ENCODE peak calls at places on chromosome 3, in seven cellular contexts. F, K, X, D, L, Z and A are unnamed samples.

GRCh38 chr3:157534725-157535161 is 31.5 kb upstream of the VEPH1 start:
- DNase-seq in L (no peak), F (no peak), D (no peak), K (no peak), Z (no peak), X (no peak), A (no peak)

GRCh38 chr3:46974421-46975227 is 1.9 kb downstream of the CCDC12 start:
- DNase-seq in F (no peak), L (no peak), Z (no peak), D (no peak), X (no peak), K (no peak), A (no peak)

GRCh38 chr3:159238646-159239045 is 436.8 kb downstream of the MFSD1 start:
- DNase-seq in X (no peak), L (no peak), Z (no peak), F (no peak), D (no peak), K (no peak), A (peak; percentile 32)

GRCh38 chr3:174441588-174442316 is 417.4 kb upstream of the NAALADL2 start:
- DNase-seq in Z (no peak), K (peak; percentile 41), L (peak; percentile 45), X (no peak), F (no peak), D (no peak), A (peak; percentile 27)

GRCh38 chr3:192080336-192080735 is 619.4 kb downstream of the PYDC2 start:
- DNase-seq in L (no peak), K (no peak), Z (no peak), X (no peak), D (no peak), F (no peak), A (no peak)

GRCh38 chr3:64648927-64649906 is 38.6 kb downstream of the ADAMTS9 start:
- DNase-seq in Z (no peak), K (no peak), X (no peak), L (no peak), D (no peak), F (no peak), A (no peak)

GRCh38 chr3:10263549-10264363 is 15.5 kb downstream of the TATDN2 start:
- DNase-seq in F (peak; percentile 35), D (no peak), L (peak; percentile 62), Z (peak; percentile 68), K (peak; percentile 77), X (no peak), A (peak; percentile 43)

GRCh38 chr3:32383136-32383711 is 8.4 kb upstream of the CMTM7 start:
- DNase-seq in F (no peak), X (no peak), L (peak; percentile 55), K (no peak), Z (no peak), D (no peak), A (no peak)

GRCh38 chr3:138464490-138464860 is 30.1 kb downstream of the ESYT3 start:
- DNase-seq in L (no peak), Z (no peak), D (no peak), X (no peak), F (no peak), K (no peak), A (no peak)

GRCh38 chr3:38730281-38730680 is 80.8 kb upstream of the SCN5A start:
- DNase-seq in Z (no peak), D (no peak), K (no peak), L (peak; percentile 60), F (no peak), X (no peak), A (peak; percentile 43)

GRCh38 chr3:70308760-70309159 is 3.7 kb downstream of the MDFIC2 start:
- DNase-seq in D (no peak), L (peak; percentile 12), F (no peak), K (no peak), Z (peak; percentile 15), X (peak; percentile 35), A (peak; percentile 17)

GRCh38 chr3:194640829-194641228 is 7.6 kb upstream of the TMEM44 start:
- DNase-seq in D (no peak), X (no peak), K (no peak), F (no peak), L (peak; percentile 59), Z (peak; percentile 37), A (peak; percentile 24)

GRCh38 chr3:183085634-183086390 is 13.5 kb downstream of the MCCC1 start:
- DNase-seq in K (no peak), D (no peak), F (no peak), Z (peak; percentile 31), X (no peak), L (peak; percentile 20), A (peak; percentile 69)

GRCh38 chr3:141441381-141442365 is 45.2 kb upstream of the RASA2 start:
- DNase-seq in Z (peak; percentile 55), L (peak; percentile 79), F (peak; percentile 48), D (no peak), X (peak; percentile 30), K (peak; percentile 83), A (peak; percentile 91)

GRCh38 chr3:128312271-128312670 is 154.4 kb downstream of the DNAJB8 start:
- DNase-seq in K (no peak), X (no peak), L (no peak), Z (no peak), D (no peak), F (no peak), A (no peak)

GRCh38 chr3:71102111-71103039 is 481.2 kb downstream of the FOXP1 start:
- DNase-seq in L (peak; percentile 85), K (peak; percentile 85), F (peak; percentile 84), Z (no peak), D (no peak), X (no peak), A (peak; percentile 99)

GRCh38 chr3:168307893-168308292 is 212.2 kb upstream of the GOLIM4 start:
- DNase-seq in X (no peak), L (no peak), K (no peak), F (no peak), Z (no peak), D (no peak), A (no peak)

GRCh38 chr3:124351430-124352142 is 359.7 kb upstream of the ROPN1 start:
- DNase-seq in L (peak; percentile 81), K (peak; percentile 88), X (peak; percentile 71), F (peak; percentile 67), Z (peak; percentile 43), D (peak; percentile 21), A (peak; percentile 80)

GRCh38 chr3:5010706-5011554 is 31.7 kb downstream of the BHLHE40 start:
- DNase-seq in D (no peak), X (no peak), Z (no peak), K (peak; percentile 35), L (no peak), F (no peak), A (no peak)

GRCh38 chr3:171132873-171133272 is 106.4 kb upstream of the SLC2A2 start:
- DNase-seq in F (peak; percentile 5), D (no peak), K (peak; percentile 72), Z (no peak), X (no peak), L (peak; percentile 31), A (peak; percentile 65)

GRCh38 chr3:122784436-122784835 is 9.2 kb downstream of the HSPBAP1 start:
- DNase-seq in K (peak; percentile 25), D (no peak), F (no peak), L (peak; percentile 63), Z (no peak), X (no peak), A (peak; percentile 72)

GRCh38 chr3:179933079-179933478 is 103.7 kb downstream of the PEX5L start:
- DNase-seq in D (no peak), K (no peak), F (no peak), X (no peak), L (no peak), Z (no peak), A (no peak)

GRCh38 chr3:138326866-138327595 is 2.6 kb downstream of the NME9 start:
- DNase-seq in X (no peak), Z (no peak), L (no peak), F (no peak), D (no peak), K (no peak), A (no peak)

GRCh38 chr3:124360140-124360539 is 368.2 kb upstream of the ROPN1 start:
- DNase-seq in D (no peak), F (no peak), X (no peak), L (no peak), K (no peak), Z (no peak), A (peak; percentile 22)

GRCh38 chr3:164478323-164478722 is 600.0 kb downstream of the SI start:
- DNase-seq in X (no peak), L (no peak), F (no peak), Z (no peak), K (no peak), D (no peak), A (no peak)

GRCh38 chr3:16112910-16113504 is 61.5 kb upstream of the GALNT15 start:
- DNase-seq in L (peak; percentile 66), X (no peak), Z (no peak), D (no peak), F (peak; percentile 28), K (peak; percentile 75), A (peak; percentile 90)